ENCODE peak calls at places on chromosomes 2 and 18, in five cellular contexts. One of them, this sample, is unnamed.

GRCh38 chr2:27309651-27310050 is 1.4 kb upstream of the UCN start:
- DNase-seq in putamen: no peak
- DNase-seq in frontal cortex: no peak
- DNase-seq in fibroblast of the aortic adventitia: no peak
- DNase-seq in activated naive CD4-positive, alpha-beta T cell treated with Interleukin-2 at 50 U/mL for 16 hours: no peak
- DNase-seq in this sample: no peak

GRCh38 chr2:7837232-7837760 is 844.6 kb upstream of the ID2 start:
- DNase-seq in frontal cortex: no peak
- DNase-seq in activated naive CD4-positive, alpha-beta T cell treated with Interleukin-2 at 50 U/mL for 16 hours: no peak
- DNase-seq in putamen: no peak
- DNase-seq in fibroblast of the aortic adventitia: no peak
- DNase-seq in this sample: no peak

GRCh38 chr2:70132244-70133126 is 45.2 kb downstream of the PCBP1 start:
- DNase-seq in frontal cortex: no peak
- DNase-seq in fibroblast of the aortic adventitia: peak
- DNase-seq in activated naive CD4-positive, alpha-beta T cell treated with Interleukin-2 at 50 U/mL for 16 hours: peak
- DNase-seq in putamen: peak
- DNase-seq in this sample: no peak

GRCh38 chr2:138974651-138975050 is 194.5 kb upstream of the NXPH2 start:
- DNase-seq in frontal cortex: no peak
- DNase-seq in fibroblast of the aortic adventitia: peak
- DNase-seq in putamen: no peak
- DNase-seq in activated naive CD4-positive, alpha-beta T cell treated with Interleukin-2 at 50 U/mL for 16 hours: no peak
- DNase-seq in this sample: no peak

GRCh38 chr2:192993059-192993458 is 798.3 kb upstream of the TMEFF2 start:
- DNase-seq in frontal cortex: no peak
- DNase-seq in activated naive CD4-positive, alpha-beta T cell treated with Interleukin-2 at 50 U/mL for 16 hours: no peak
- DNase-seq in putamen: no peak
- DNase-seq in fibroblast of the aortic adventitia: no peak
- DNase-seq in this sample: no peak

GRCh38 chr18:46704816-46705215 is 47.8 kb upstream of the LOXHD1 start:
- DNase-seq in fibroblast of the aortic adventitia: no peak
- DNase-seq in frontal cortex: no peak
- DNase-seq in putamen: no peak
- DNase-seq in activated naive CD4-positive, alpha-beta T cell treated with Interleukin-2 at 50 U/mL for 16 hours: no peak
- DNase-seq in this sample: no peak

GRCh38 chr18:44388347-44388746 is 292.3 kb upstream of the SETBP1 start:
- DNase-seq in frontal cortex: no peak
- DNase-seq in fibroblast of the aortic adventitia: no peak
- DNase-seq in putamen: no peak
- DNase-seq in activated naive CD4-positive, alpha-beta T cell treated with Interleukin-2 at 50 U/mL for 16 hours: no peak
- DNase-seq in this sample: no peak

GRCh38 chr2:64101141-64101591 is 43.1 kb downstream of the PELI1 start:
- DNase-seq in activated naive CD4-positive, alpha-beta T cell treated with Interleukin-2 at 50 U/mL for 16 hours: no peak
- DNase-seq in putamen: no peak
- DNase-seq in frontal cortex: no peak
- DNase-seq in fibroblast of the aortic adventitia: peak
- DNase-seq in this sample: peak